ENCODE peak calls at places on chromosomes 1 and 21, in seven cellular contexts. One of them, this sample, is unnamed.

GRCh38 chr1:238177960-238178359 is 287.2 kb upstream of the ZP4 start:
- DNase-seq in H1: peak
- DNase-seq in HCT116: no peak
- DNase-seq in K562: no peak
- DNase-seq in GM12878: no peak
- DNase-seq in SK-N-SH: no peak
- DNase-seq in HepG2: no peak
- DNase-seq in this sample: peak

GRCh38 chr1:100719490-100719889 is at the start of gene VCAM1:
- DNase-seq in H1: peak
- DNase-seq in HCT116: no peak
- DNase-seq in K562: no peak
- DNase-seq in GM12878: peak
- DNase-seq in SK-N-SH: no peak
- DNase-seq in HepG2: no peak
- DNase-seq in this sample: no peak

GRCh38 chr1:159889821-159890252 is 10.1 kb downstream of the CFAP45 start:
- DNase-seq in H1: no peak
- DNase-seq in HCT116: no peak
- DNase-seq in K562: peak
- DNase-seq in GM12878: peak
- DNase-seq in SK-N-SH: peak
- DNase-seq in HepG2: no peak
- DNase-seq in this sample: no peak

GRCh38 chr1:107609808-107610207 is 355.2 kb downstream of the VAV3 start:
- DNase-seq in H1: no peak
- DNase-seq in HCT116: no peak
- DNase-seq in K562: no peak
- DNase-seq in GM12878: no peak
- DNase-seq in SK-N-SH: no peak
- DNase-seq in HepG2: no peak
- DNase-seq in this sample: no peak

GRCh38 chr1:27342778-27343638 is 1.2 kb downstream of the SYTL1 start:
- DNase-seq in H1: no peak
- DNase-seq in HCT116: no peak
- DNase-seq in K562: peak
- DNase-seq in GM12878: no peak
- DNase-seq in SK-N-SH: no peak
- DNase-seq in HepG2: peak
- DNase-seq in this sample: no peak

GRCh38 chr1:184532199-184532598 is 145.4 kb downstream of the C1orf21 start:
- DNase-seq in H1: no peak
- DNase-seq in HCT116: no peak
- DNase-seq in K562: no peak
- DNase-seq in GM12878: peak
- DNase-seq in SK-N-SH: no peak
- DNase-seq in HepG2: no peak
- DNase-seq in this sample: no peak

GRCh38 chr1:203172184-203173115 is 3.2 kb downstream of the MYBPH start:
- DNase-seq in H1: peak
- DNase-seq in HCT116: no peak
- DNase-seq in K562: peak
- DNase-seq in GM12878: no peak
- DNase-seq in SK-N-SH: peak
- DNase-seq in HepG2: peak
- DNase-seq in this sample: peak

GRCh38 chr1:102836991-102837390 is 271.3 kb downstream of the COL11A1 start:
- DNase-seq in H1: no peak
- DNase-seq in HCT116: no peak
- DNase-seq in K562: no peak
- DNase-seq in GM12878: no peak
- DNase-seq in SK-N-SH: no peak
- DNase-seq in HepG2: no peak
- DNase-seq in this sample: no peak

GRCh38 chr1:236795757-236796719 is 946 bp downstream of the MTR start:
- DNase-seq in H1: no peak
- DNase-seq in HCT116: peak
- DNase-seq in K562: peak
- DNase-seq in GM12878: peak
- DNase-seq in SK-N-SH: peak
- DNase-seq in HepG2: peak
- DNase-seq in this sample: no peak

GRCh38 chr1:183444243-183444642 is 26.1 kb upstream of the NMNAT2 start:
- DNase-seq in H1: no peak
- DNase-seq in HCT116: no peak
- DNase-seq in K562: no peak
- DNase-seq in GM12878: no peak
- DNase-seq in SK-N-SH: no peak
- DNase-seq in HepG2: no peak
- DNase-seq in this sample: no peak

GRCh38 chr1:243950166-243950565 is 100.1 kb upstream of the AKT3 start:
- DNase-seq in H1: no peak
- DNase-seq in HCT116: no peak
- DNase-seq in K562: no peak
- DNase-seq in GM12878: no peak
- DNase-seq in SK-N-SH: no peak
- DNase-seq in HepG2: peak
- DNase-seq in this sample: no peak

GRCh38 chr1:55313903-55314302 is 98.7 kb upstream of the USP24 start:
- DNase-seq in H1: no peak
- DNase-seq in HCT116: no peak
- DNase-seq in K562: no peak
- DNase-seq in GM12878: no peak
- DNase-seq in SK-N-SH: no peak
- DNase-seq in HepG2: no peak
- DNase-seq in this sample: no peak

GRCh38 chr1:3924871-3925655 is 25.0 kb upstream of the C1orf174 start:
- DNase-seq in H1: no peak
- DNase-seq in HCT116: no peak
- DNase-seq in K562: no peak
- DNase-seq in GM12878: no peak
- DNase-seq in SK-N-SH: no peak
- DNase-seq in HepG2: no peak
- DNase-seq in this sample: no peak

GRCh38 chr1:183505338-183506089 is 33.2 kb downstream of the SMG7 start:
- DNase-seq in H1: no peak
- DNase-seq in HCT116: no peak
- DNase-seq in K562: peak
- DNase-seq in GM12878: no peak
- DNase-seq in SK-N-SH: no peak
- DNase-seq in HepG2: no peak
- DNase-seq in this sample: no peak

GRCh38 chr1:241641748-241642592 is 1.8 kb upstream of the CHML start:
- DNase-seq in H1: no peak
- DNase-seq in HCT116: no peak
- DNase-seq in K562: no peak
- DNase-seq in GM12878: no peak
- DNase-seq in SK-N-SH: no peak
- DNase-seq in HepG2: peak
- DNase-seq in this sample: no peak

GRCh38 chr21:44986471-44987291 is 46.9 kb downstream of the SLX9 start:
- DNase-seq in H1: no peak
- DNase-seq in HCT116: no peak
- DNase-seq in K562: no peak
- DNase-seq in GM12878: no peak
- DNase-seq in SK-N-SH: no peak
- DNase-seq in HepG2: no peak
- DNase-seq in this sample: no peak

GRCh38 chr1:214496126-214496525 is 55.3 kb downstream of the PTPN14 start:
- DNase-seq in H1: no peak
- DNase-seq in HCT116: no peak
- DNase-seq in K562: no peak
- DNase-seq in GM12878: no peak
- DNase-seq in SK-N-SH: no peak
- DNase-seq in HepG2: no peak
- DNase-seq in this sample: no peak

GRCh38 chr1:88484862-88485261 is 199.2 kb upstream of the PKN2 start:
- DNase-seq in H1: no peak
- DNase-seq in HCT116: no peak
- DNase-seq in K562: no peak
- DNase-seq in GM12878: no peak
- DNase-seq in SK-N-SH: no peak
- DNase-seq in HepG2: no peak
- DNase-seq in this sample: no peak

GRCh38 chr1:226800763-226801380 is 61.8 kb upstream of the ITPKB start:
- DNase-seq in H1: no peak
- DNase-seq in HCT116: no peak
- DNase-seq in K562: no peak
- DNase-seq in GM12878: no peak
- DNase-seq in SK-N-SH: peak
- DNase-seq in HepG2: no peak
- DNase-seq in this sample: no peak

GRCh38 chr1:53485478-53486394 is 26.5 kb downstream of the DMRTB1 start:
- DNase-seq in H1: peak
- DNase-seq in HCT116: peak
- DNase-seq in K562: peak
- DNase-seq in GM12878: no peak
- DNase-seq in SK-N-SH: peak
- DNase-seq in HepG2: peak
- DNase-seq in this sample: peak
- TF ChIP-seq YY1 in H1: no peak
- TF ChIP-seq YY1 in HCT116: peak
- TF ChIP-seq YY1 in K562: no peak
- TF ChIP-seq YY1 in GM12878: peak
- TF ChIP-seq YY1 in SK-N-SH: no peak
- TF ChIP-seq YY1 in HepG2: no peak
- TF ChIP-seq YY1 in this sample: no peak

DNA sequence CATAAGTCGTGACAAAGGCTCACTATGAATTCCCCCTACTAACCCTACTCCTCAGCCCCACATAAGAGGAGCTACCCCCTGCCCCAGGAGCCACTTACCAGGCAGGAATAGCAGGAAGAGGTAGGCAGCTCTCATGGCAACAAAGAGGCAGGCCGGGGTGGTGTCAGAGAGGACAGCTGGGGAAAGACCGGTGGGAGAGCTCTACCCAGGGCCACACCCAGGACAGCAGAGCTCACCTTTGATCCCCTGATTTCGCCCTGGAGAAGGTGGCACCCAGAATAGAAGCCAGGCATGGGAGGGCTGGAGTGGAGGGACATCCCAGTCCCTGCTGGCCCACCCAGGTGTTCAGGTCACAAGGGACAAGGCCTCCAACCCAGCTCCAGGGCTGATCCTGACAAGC is 2.3 kb downstream of the MFAP2 start:
- DNase-seq in H1: no peak
- DNase-seq in HCT116: no peak
- DNase-seq in K562: no peak
- DNase-seq in GM12878: no peak
- DNase-seq in SK-N-SH: no peak
- DNase-seq in HepG2: no peak
- DNase-seq in this sample: no peak
- H3K9ac ChIP-seq in H1: no peak
- H3K9ac ChIP-seq in HCT116: no peak
- H3K9ac ChIP-seq in K562: no peak
- H3K9ac ChIP-seq in GM12878: no peak
- H3K9ac ChIP-seq in SK-N-SH: peak
- H3K9ac ChIP-seq in HepG2: no peak
- H3K9ac ChIP-seq in this sample: peak

GRCh38 chr21:37149411-37149810 is 76.4 kb downstream of the TTC3 start:
- DNase-seq in H1: no peak
- DNase-seq in HCT116: no peak
- DNase-seq in K562: no peak
- DNase-seq in GM12878: no peak
- DNase-seq in SK-N-SH: no peak
- DNase-seq in HepG2: peak
- DNase-seq in this sample: no peak

GRCh38 chr21:37146320-37147225 is 73.5 kb downstream of the TTC3 start:
- DNase-seq in H1: no peak
- DNase-seq in HCT116: no peak
- DNase-seq in K562: no peak
- DNase-seq in GM12878: no peak
- DNase-seq in SK-N-SH: no peak
- DNase-seq in HepG2: no peak
- DNase-seq in this sample: no peak

GRCh38 chr21:37139902-37140301 is 66.8 kb downstream of the TTC3 start:
- DNase-seq in H1: no peak
- DNase-seq in HCT116: no peak
- DNase-seq in K562: no peak
- DNase-seq in GM12878: no peak
- DNase-seq in SK-N-SH: no peak
- DNase-seq in HepG2: no peak
- DNase-seq in this sample: peak

DNA sequence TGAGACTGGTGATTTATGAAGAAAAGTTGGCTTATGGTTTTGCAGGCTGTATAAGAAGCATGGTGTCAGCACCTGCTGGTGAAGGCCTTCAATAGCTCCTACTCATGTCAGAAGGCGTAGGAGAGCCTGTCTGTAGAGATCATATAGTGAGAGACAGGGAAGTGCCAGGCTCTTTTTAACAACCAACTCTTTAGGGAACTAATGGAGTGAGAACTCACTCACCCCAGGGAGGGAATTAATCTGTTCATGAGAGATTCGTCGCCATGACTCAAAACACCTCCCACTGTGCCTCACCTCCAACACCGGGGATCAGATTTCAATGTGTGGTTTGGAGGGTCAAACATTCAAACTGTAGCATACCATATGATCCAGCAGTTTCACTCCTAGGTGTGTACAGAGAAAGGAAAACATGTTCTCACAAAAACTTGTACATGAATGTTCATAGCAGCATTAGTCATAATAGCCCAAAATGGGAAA is 72.6 kb downstream of the TTC3 start:
- DNase-seq in H1: no peak
- DNase-seq in HCT116: peak
- DNase-seq in K562: no peak
- DNase-seq in GM12878: no peak
- DNase-seq in SK-N-SH: no peak
- DNase-seq in HepG2: no peak
- DNase-seq in this sample: no peak
- TF ChIP-seq YY1 in H1: no peak
- TF ChIP-seq YY1 in HCT116: no peak
- TF ChIP-seq YY1 in K562: no peak
- TF ChIP-seq YY1 in GM12878: no peak
- TF ChIP-seq YY1 in SK-N-SH: no peak
- TF ChIP-seq YY1 in HepG2: no peak
- TF ChIP-seq YY1 in this sample: no peak

DNA sequence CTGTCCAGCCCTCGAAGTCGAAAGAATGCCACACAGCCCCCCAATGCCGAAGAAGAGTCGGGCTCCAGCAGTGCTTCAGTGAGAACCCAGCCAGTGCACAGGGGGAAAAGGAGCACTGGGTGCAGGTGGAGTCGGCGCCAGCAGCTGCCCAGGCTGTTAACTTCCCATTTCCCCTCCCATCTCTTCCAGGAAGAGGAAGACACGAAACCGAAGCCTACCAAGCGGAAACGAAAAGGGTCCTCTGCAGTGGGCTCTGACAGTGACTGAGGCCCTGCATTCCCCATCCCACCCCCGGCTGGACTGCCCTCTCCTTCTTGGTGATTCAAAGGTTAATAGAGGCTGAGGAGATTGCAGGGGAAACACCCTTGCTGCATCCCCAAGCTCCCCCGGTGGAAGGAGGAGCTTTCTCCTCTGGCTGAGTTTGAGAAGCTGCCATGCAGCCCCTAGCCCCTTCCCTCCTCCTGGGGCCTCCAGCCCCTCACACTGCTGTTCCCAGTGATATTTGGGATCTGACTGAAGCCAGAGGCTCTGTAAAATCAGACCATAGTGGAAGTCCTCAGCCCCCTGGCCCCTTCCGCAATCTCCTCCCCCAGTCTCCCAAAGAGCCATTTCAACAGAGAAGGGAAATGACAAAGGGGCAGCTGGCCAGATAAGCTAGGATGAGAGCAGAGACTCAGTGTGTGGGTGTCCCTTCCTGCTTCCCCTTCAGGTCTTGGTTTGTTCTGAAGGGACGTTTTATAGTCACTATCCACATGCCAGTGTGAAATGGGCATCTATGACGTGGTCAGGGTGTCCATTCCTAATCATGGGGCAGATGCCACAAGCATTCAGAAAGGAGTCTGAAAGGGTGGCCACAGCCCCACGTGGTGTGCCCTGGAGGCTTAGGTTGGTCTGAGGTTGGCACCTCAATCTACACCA is 1.9 kb upstream of the SLC27A3 start:
- DNase-seq in H1: no peak
- DNase-seq in HCT116: no peak
- DNase-seq in K562: no peak
- DNase-seq in GM12878: no peak
- DNase-seq in SK-N-SH: no peak
- DNase-seq in HepG2: no peak
- DNase-seq in this sample: no peak
- H3K9ac ChIP-seq in H1: no peak
- H3K9ac ChIP-seq in HCT116: no peak
- H3K9ac ChIP-seq in K562: no peak
- H3K9ac ChIP-seq in GM12878: no peak
- H3K9ac ChIP-seq in SK-N-SH: no peak
- H3K9ac ChIP-seq in HepG2: no peak
- H3K9ac ChIP-seq in this sample: no peak

This sample was measured in NT2/D1.